ENCODE peak calls at places on chromosomes 12 and 14, in four cellular contexts. D is NCI-H146, S is astrocyte of the spinal cord, O is left colon. C is an unnamed sample.
A peak's percentile ranks its signal among the peaks of the same experiment; 100 is the strongest.

GRCh38 chr14:74574706-74575105 is 37.3 kb downstream of the LTBP2 start:
- DNase-seq in D (no peak), S (no peak), O (no peak), C (no peak)

GRCh38 chr14:65098586-65098985 is 3.7 kb downstream of the MAX start:
- DNase-seq in D (no peak), S (peak; percentile 38), O (no peak), C (peak; percentile 70)

GRCh38 chr14:68569546-68569908 is 223.3 kb downstream of the ZFP36L1 start:
- DNase-seq in D (no peak), S (no peak), O (no peak), C (no peak)

GRCh38 chr14:49593016-49593415 is 5.7 kb upstream of the LRR1 start:
- DNase-seq in D (no peak), S (peak; percentile 33), O (no peak), C (peak; percentile 55)

GRCh38 chr12:7319934-7320333 is 16.1 kb downstream of the ACSM4 start:
- DNase-seq in D (no peak), S (no peak), O (no peak), C (no peak)

GRCh38 chr12:12387521-12387920 is 30.6 kb downstream of the BORCS5 start:
- DNase-seq in D (no peak), S (peak; percentile 67), O (no peak), C (no peak)

GRCh38 chr12:111359914-111360276 is 9.0 kb downstream of the PHETA1 start:
- DNase-seq in D (no peak), S (no peak), O (no peak), C (no peak)

GRCh38 chr12:121953293-121953692 is 34.9 kb downstream of the CFAP251 start:
- DNase-seq in D (no peak), S (no peak), O (no peak), C (no peak)

GRCh38 chr12:122052285-122052684 is 26.3 kb upstream of the MLXIP start:
- DNase-seq in D (no peak), S (no peak), O (no peak), C (no peak)

GRCh38 chr14:22630486-22630885 is 13.7 kb downstream of the OR6J1 start:
- DNase-seq in D (no peak), S (peak; percentile 95), O (no peak), C (no peak)

GRCh38 chr14:24187538-24187915 is 1.1 kb downstream of the IPO4 start:
- DNase-seq in D (no peak), S (no peak), O (no peak), C (no peak)

C was measured in mesenchymal stem cell.